ENCODE peak calls at places on chromosomes 5 and 9, in nine cellular contexts. N, F, I, V, X, Y, J, P and K are unnamed samples.

GRCh38 chr9:91560301-91560700 is 136.7 kb upstream of the NFIL3 start:
- DNase-seq in N (no peak), F (no peak), I (no peak), V (no peak), X (no peak), Y (no peak), J (peak), P (no peak), K (no peak)

GRCh38 chr9:127162567-127163365 is 40.3 kb upstream of the ANGPTL2 start:
- DNase-seq in N (no peak), F (no peak), I (no peak), V (no peak), X (no peak), Y (no peak), J (no peak), P (no peak), K (no peak)

GRCh38 chr5:9344751-9345240 is 201.1 kb downstream of the SEMA5A start:
- DNase-seq in N (no peak), F (no peak), I (no peak), V (no peak), X (no peak), Y (no peak), J (no peak), P (no peak), K (no peak)

GRCh38 chr5:76861616-76862015 is 11.8 kb downstream of the S100Z start:
- DNase-seq in N (no peak), F (no peak), I (no peak), V (no peak), X (no peak), Y (no peak), J (no peak), P (no peak), K (no peak)

GRCh38 chr9:84404095-84404686 is 63.6 kb upstream of the SLC28A3 start:
- DNase-seq in N (no peak), F (peak), I (no peak), V (peak), X (no peak), Y (peak), J (no peak), P (no peak), K (no peak)

GRCh38 chr5:37133939-37134338 is 115.2 kb downstream of the CPLANE1 start:
- DNase-seq in N (no peak), F (no peak), I (no peak), V (no peak), X (no peak), Y (no peak), J (peak), P (no peak), K (no peak)

GRCh38 chr9:17330097-17330496 is 195.3 kb downstream of the CNTLN start:
- DNase-seq in N (no peak), F (no peak), I (no peak), V (no peak), X (no peak), Y (no peak), J (no peak), P (no peak), K (no peak)

GRCh38 chr5:113213551-113213971 is 221.2 kb downstream of the TSSK1B start:
- DNase-seq in N (no peak), F (no peak), I (no peak), V (peak), X (no peak), Y (no peak), J (no peak), P (no peak), K (no peak)

GRCh38 chr5:665541-665955 is 27.6 kb downstream of the TPPP start:
- DNase-seq in N (no peak), F (no peak), I (peak), V (no peak), X (no peak), Y (peak), J (no peak), P (no peak), K (no peak)

GRCh38 chr5:84683594-84683993 is 298.9 kb upstream of the EDIL3 start:
- DNase-seq in N (no peak), F (no peak), I (no peak), V (no peak), X (no peak), Y (peak), J (no peak), P (no peak), K (no peak)

GRCh38 chr5:68217476-68217984 is 2.0 kb downstream of the PIK3R1 start:
- DNase-seq in N (no peak), F (no peak), I (no peak), V (no peak), X (no peak), Y (no peak), J (no peak), P (no peak), K (no peak)